ENCODE peak calls at places on chromosomes 3 and 15, in seven cellular contexts. Y is lower lobe of right lung, B is AG04450, V is Peyer's patch, A is astrocyte of the spinal cord, T is WERI-Rb-1, Z is lower leg skin. D is an unnamed sample.

GRCh38 chr15:77143606-77144005 is 72.7 kb upstream of the TSPAN3 start:
- DNase-seq in Z (no peak), T (no peak), A (peak), B (no peak), V (no peak), Y (no peak), D (no peak)

GRCh38 chr3:101567528-101568317 is 6.1 kb downstream of the TRMT10C start:
- DNase-seq in Z (no peak), A (peak), Y (no peak), V (no peak), T (no peak), B (peak), D (peak)

GRCh38 chr15:92763459-92763858 is 107.9 kb upstream of the FAM174B start:
- DNase-seq in T (no peak), A (no peak), V (no peak), Z (peak), Y (no peak), B (no peak), D (no peak)

GRCh38 chr3:126469479-126469878 is 6.2 kb downstream of the ZXDC start:
- DNase-seq in T (no peak), Z (peak), B (no peak), A (no peak), V (no peak), Y (peak), D (no peak)

GRCh38 chr15:77096541-77096940 is 25.6 kb upstream of the TSPAN3 start:
- DNase-seq in T (no peak), V (no peak), Y (no peak), B (no peak), A (no peak), Z (no peak), D (no peak)

GRCh38 chr3:153273767-153274443 is 111.9 kb downstream of the RAP2B start:
- DNase-seq in T (no peak), Z (no peak), B (no peak), A (peak), Y (no peak), V (no peak), D (peak)

GRCh38 chr15:99017322-99017701 is 9.7 kb upstream of the PGPEP1L start:
- DNase-seq in Z (no peak), Y (no peak), B (no peak), V (no peak), A (no peak), T (peak), D (no peak)

GRCh38 chr3:172606021-172606420 is 82.8 kb upstream of the TNFSF10 start:
- DNase-seq in B (no peak), Z (no peak), V (no peak), Y (no peak), T (no peak), A (peak), D (no peak)

GRCh38 chr15:29631076-29632070 is 190.9 kb downstream of the TJP1 start:
- DNase-seq in Y (no peak), T (no peak), V (no peak), Z (no peak), B (no peak), A (no peak), D (no peak)

GRCh38 chr15:58081446-58081845 is 15.9 kb upstream of the ALDH1A2 start:
- DNase-seq in B (no peak), A (no peak), T (no peak), V (no peak), Y (no peak), Z (no peak), D (no peak)

GRCh38 chr15:58078591-58078990 is 13.1 kb upstream of the ALDH1A2 start:
- DNase-seq in Z (no peak), B (no peak), T (no peak), Y (no peak), A (no peak), V (no peak), D (no peak)

GRCh38 chr15:58080398-58080797 is 14.9 kb upstream of the ALDH1A2 start:
- DNase-seq in T (no peak), Z (no peak), V (no peak), Y (no peak), A (no peak), B (no peak), D (no peak)

GRCh38 chr15:58074452-58074851 is 8.9 kb upstream of the ALDH1A2 start:
- DNase-seq in A (no peak), B (no peak), Z (no peak), V (no peak), Y (no peak), T (no peak), D (no peak)

DNA sequence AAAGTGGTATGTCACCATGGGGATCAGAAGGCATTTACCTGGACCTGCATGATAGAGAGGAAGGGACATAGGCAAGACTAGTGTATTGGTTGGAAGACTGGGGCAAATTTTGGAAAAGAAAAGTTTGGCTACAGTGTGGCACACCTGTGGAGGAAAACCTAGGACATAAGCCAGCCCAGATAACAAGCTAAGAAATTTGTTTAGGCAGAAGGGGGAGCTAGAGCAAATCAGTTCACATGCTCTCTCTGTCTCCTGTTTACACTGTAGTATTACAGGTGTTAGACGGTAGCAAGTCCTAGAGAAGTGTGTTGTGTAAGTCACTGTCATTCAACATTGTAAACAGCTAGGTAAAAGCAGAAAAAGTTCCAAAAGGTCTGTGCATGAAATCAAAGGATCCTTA is 11.9 kb upstream of the ALDH1A2 start:
- DNase-seq in B (no peak), V (no peak), Y (no peak), A (no peak), T (no peak), Z (no peak), D (peak)
- TF ChIP-seq CTCF in B (no peak), V (no peak), Y (no peak), A (peak), T (peak), Z (no peak), D (no peak)

DNA sequence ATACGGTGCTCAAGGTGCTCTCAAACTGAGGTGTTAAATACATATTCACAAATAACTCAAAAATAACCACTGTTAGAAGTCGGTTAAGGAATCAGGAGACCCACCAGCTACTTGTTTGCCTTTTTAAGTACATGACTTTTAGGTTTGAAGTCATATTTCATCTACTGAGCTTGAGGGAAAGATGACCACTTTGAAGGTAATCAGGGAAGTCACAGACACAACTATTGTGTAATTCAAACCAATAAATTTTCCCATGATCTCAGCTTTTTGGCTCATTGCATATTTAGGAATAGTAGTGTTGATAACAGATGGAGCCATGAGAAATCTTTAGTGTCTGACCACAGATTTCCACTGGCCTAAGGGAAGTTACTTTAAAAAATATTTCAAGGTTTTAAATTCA is 1.3 kb upstream of the RSRC1 start:
- DNase-seq in A (no peak), Y (no peak), Z (no peak), V (no peak), B (no peak), T (no peak), D (no peak)
- H3K4me3 ChIP-seq in A (no peak), Y (no peak), Z (no peak), V (no peak), B (no peak), T (no peak), D (no peak)

GRCh38 chr15:71752085-71752484 is 58.3 kb upstream of the NR2E3 start:
- DNase-seq in Z (no peak), B (no peak), T (no peak), V (no peak), A (peak), Y (no peak), D (no peak)

GRCh38 chr15:71755092-71755491 is 55.3 kb upstream of the NR2E3 start:
- DNase-seq in T (no peak), V (no peak), B (no peak), A (no peak), Z (no peak), Y (no peak), D (no peak)

GRCh38 chr15:71754660-71755059 is 55.7 kb upstream of the NR2E3 start:
- DNase-seq in Z (no peak), V (no peak), B (no peak), T (no peak), Y (no peak), A (no peak), D (no peak)

GRCh38 chr15:71753346-71753745 is 57.0 kb upstream of the NR2E3 start:
- DNase-seq in A (no peak), T (no peak), V (no peak), Y (no peak), B (no peak), Z (no peak), D (peak)

DNA sequence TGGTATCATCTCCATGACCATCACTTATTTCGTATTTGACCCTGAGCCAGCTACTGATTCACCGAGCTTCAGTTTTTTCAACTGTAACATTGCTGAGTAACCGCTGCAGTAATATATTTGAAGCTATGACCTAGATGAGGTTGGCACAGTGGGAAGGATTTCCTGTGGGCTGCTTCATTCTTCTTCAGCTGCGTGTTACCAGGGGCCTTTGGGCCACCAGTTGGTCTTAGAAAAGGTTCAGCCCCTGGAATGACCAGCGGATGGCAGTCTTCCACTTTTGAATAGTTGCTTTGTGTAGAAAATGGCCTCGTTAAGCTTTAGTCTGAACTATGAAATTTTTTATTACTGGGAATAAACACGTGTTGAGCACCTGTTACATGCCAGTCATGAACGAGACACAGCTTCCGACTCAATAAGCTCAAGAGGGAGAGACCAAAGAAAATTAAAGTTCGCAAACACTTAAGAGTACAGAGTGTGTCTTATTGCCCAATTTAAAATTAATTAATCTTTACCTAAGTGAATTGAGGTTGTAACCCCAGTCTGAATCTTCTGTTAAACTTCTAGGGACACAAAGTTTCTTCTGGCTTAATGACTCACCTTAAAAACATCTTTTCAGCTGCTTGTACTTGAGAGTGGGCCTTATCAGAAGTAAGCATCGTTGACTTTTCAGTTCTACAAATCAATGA is 57.6 kb upstream of the NR2E3 start:
- DNase-seq in Z (no peak), V (no peak), Y (no peak), A (peak), B (peak), T (peak), D (peak)
- TF ChIP-seq CTCF in Z (no peak), V (peak), Y (peak), A (peak), B (peak), T (peak), D (peak)

DNA sequence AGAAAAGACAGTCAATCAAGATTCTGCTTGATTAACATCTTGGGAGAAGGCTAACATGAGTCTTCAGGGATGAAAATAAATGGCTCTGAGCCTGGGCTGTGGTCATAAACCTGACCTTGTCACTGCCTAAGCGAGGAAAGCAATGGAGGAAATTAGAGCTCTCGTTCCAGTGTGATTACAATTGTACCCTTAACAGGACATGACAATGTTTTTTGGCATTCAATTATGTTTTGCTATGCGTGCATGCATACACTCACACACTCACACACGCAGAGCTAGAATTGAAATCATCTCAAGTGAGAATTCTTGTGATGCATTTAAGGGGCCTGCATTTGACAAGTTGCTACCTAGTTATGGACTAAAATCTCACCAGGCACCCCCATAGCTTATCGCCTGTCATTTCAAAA is 24.1 kb downstream of the ZNF80 start:
- DNase-seq in V (no peak), A (peak), T (no peak), Y (no peak), B (no peak), Z (no peak), D (peak)
- H3K4me3 ChIP-seq in V (no peak), A (no peak), T (no peak), Y (peak), B (peak), Z (no peak), D (peak)

GRCh38 chr3:158789592-158789991 is 12.3 kb upstream of the MFSD1 start:
- DNase-seq in Z (no peak), T (peak), B (no peak), Y (no peak), V (no peak), A (peak), D (peak)
- TF ChIP-seq CTCF in Z (no peak), T (peak), B (peak), Y (peak), V (peak), A (peak), D (peak)

GRCh38 chr3:152270944-152271343 is 2.2 kb downstream of the MBNL1 start:
- DNase-seq in Y (no peak), T (no peak), B (no peak), V (no peak), Z (no peak), A (no peak), D (no peak)
- H3K4me3 ChIP-seq in Y (peak), T (no peak), B (peak), V (peak), Z (no peak), A (peak), D (peak)